ENCODE peak calls at places on chromosome 6, in four cellular contexts. D is cardiac fibroblast; J is effector memory CD8-positive, alpha-beta T cell; N is mesothelial cell of epicardium. H is an unnamed sample.

GRCh38 chr6:75849329-75850025 is 100.4 kb downstream of the MYO6 start:
- DNase-seq in D (peak; percentile 3), N (no peak), J (no peak), H (no peak)

GRCh38 chr6:38191418-38191817 is 371.9 kb downstream of the ZFAND3 start:
- DNase-seq in D (no peak), J (no peak), N (no peak), H (no peak)

GRCh38 chr6:108526739-108527174 is 34.0 kb upstream of the FOXO3 start:
- DNase-seq in N (no peak), D (peak; percentile 70), J (no peak), H (no peak)

GRCh38 chr6:111347589-111347988 is 135.4 kb downstream of the REV3L start:
- DNase-seq in J (no peak), D (no peak), N (no peak), H (no peak)

GRCh38 chr6:16582437-16583150 is 178.7 kb downstream of the ATXN1 start:
- DNase-seq in D (no peak), J (no peak), N (no peak), H (no peak)

GRCh38 chr6:117605169-117605826 is 3.0 kb upstream of the GOPC start:
- DNase-seq in D (peak; percentile 87), N (no peak), J (peak; percentile 44), H (peak; percentile 56)

GRCh38 chr6:56528412-56528841 is 114.3 kb downstream of the DST start:
- DNase-seq in J (no peak), N (no peak), D (peak; percentile 67), H (peak; percentile 83)

GRCh38 chr6:154721460-154721859 is 11.8 kb upstream of the SCAF8 start:
- DNase-seq in J (no peak), D (peak; percentile 34), N (no peak), H (peak; percentile 61)

GRCh38 chr6:35706468-35706867 is 17.8 kb upstream of the FKBP5 start:
- DNase-seq in J (no peak), D (peak; percentile 54), N (no peak), H (no peak)

GRCh38 chr6:14476793-14477531 is 359.4 kb downstream of the CD83 start:
- DNase-seq in N (no peak), J (no peak), D (peak; percentile 87), H (peak; percentile 47)

H was measured in amniotic stem cell.